ENCODE peak calls at places on chromosome 2, in nine cellular contexts. W is astrocyte, E is astrocyte of the spinal cord, Y is breast epithelium, Z is stomach, B is A549, X is K562, P is left ventricle myocardium inferior, U is cardiac muscle cell. L is an unnamed sample.

GRCh38 chr2:227010433-227010832 is 153.6 kb downstream of the COL4A4 start:
- DNase-seq in E (peak), Z (no peak), P (no peak), W (peak), X (no peak), U (no peak), B (no peak), Y (no peak), L (no peak)

GRCh38 chr2:222160125-222160524 is 138.7 kb downstream of the PAX3 start:
- DNase-seq in P (no peak), U (no peak), Y (no peak), X (no peak), B (no peak), W (no peak), E (no peak), Z (no peak), L (no peak)

GRCh38 chr2:170396799-170397459 is 219.0 kb downstream of the MYO3B start:
- DNase-seq in Y (no peak), E (peak), U (no peak), W (peak), Z (no peak), B (no peak), X (no peak), P (no peak), L (no peak)

GRCh38 chr2:239202343-239202742 is 198.5 kb downstream of the HDAC4 start:
- DNase-seq in P (no peak), Y (no peak), B (no peak), E (no peak), X (no peak), U (no peak), W (no peak), Z (no peak), L (no peak)

GRCh38 chr2:173881466-173881865 is 83.7 kb downstream of the SP3 start:
- DNase-seq in X (no peak), U (peak), Y (no peak), P (no peak), B (no peak), E (no peak), W (peak), Z (no peak), L (no peak)

GRCh38 chr2:196586511-196586991 is 53.0 kb upstream of the CCDC150 start:
- DNase-seq in B (peak), W (peak), Y (no peak), E (peak), Z (no peak), U (no peak), X (no peak), P (no peak), L (no peak)

GRCh38 chr2:109335586-109336266 is 206.7 kb downstream of the SH3RF3 start:
- DNase-seq in X (no peak), Z (no peak), U (no peak), W (peak), E (peak), B (no peak), P (no peak), Y (no peak), L (no peak)

GRCh38 chr2:96884299-96885156 is 14.6 kb upstream of the SEMA4C start:
- DNase-seq in Z (no peak), W (no peak), B (no peak), U (no peak), E (no peak), X (no peak), Y (no peak), P (no peak), L (no peak)

GRCh38 chr2:168913171-168913484 is 12.0 kb downstream of the G6PC2 start:
- DNase-seq in Y (no peak), W (no peak), P (no peak), U (no peak), Z (no peak), E (no peak), B (no peak), X (no peak), L (no peak)

GRCh38 chr2:209719034-209719433 is 52.6 kb upstream of the UNC80 start:
- DNase-seq in U (no peak), W (no peak), P (no peak), Y (no peak), Z (no peak), B (no peak), E (no peak), X (no peak), L (no peak)

GRCh38 chr2:46915281-46915810 is at the start of gene MCFD2:
- DNase-seq in B (peak), X (no peak), W (no peak), Y (peak), P (peak), U (no peak), E (no peak), Z (peak), L (peak)

GRCh38 chr2:162704496-162704895 is 134.1 kb downstream of the KCNH7 start:
- DNase-seq in Z (no peak), B (no peak), Y (no peak), U (no peak), X (no peak), P (no peak), W (no peak), E (no peak), L (no peak)

GRCh38 chr2:230054079-230054478 is 14.6 kb downstream of the SLC16A14 start:
- DNase-seq in X (no peak), U (no peak), E (peak), B (no peak), W (peak), P (no peak), Z (no peak), Y (no peak), L (no peak)

GRCh38 chr2:109438773-109439191 is 175.0 kb downstream of the SEPTIN10 start:
- DNase-seq in B (no peak), P (peak), Z (no peak), Y (no peak), E (peak), U (no peak), W (peak), X (no peak), L (peak)

GRCh38 chr2:54557601-54558187 is 101.6 kb downstream of the SPTBN1 start:
- DNase-seq in Y (peak), E (peak), W (peak), P (peak), U (peak), Z (peak), B (peak), X (peak), L (peak)

GRCh38 chr2:75456825-75457224 is 103.9 kb downstream of the EVA1A start:
- DNase-seq in W (no peak), X (no peak), U (no peak), Y (no peak), B (no peak), P (no peak), Z (no peak), E (no peak), L (no peak)

GRCh38 chr2:219661197-219661954 is 33.9 kb downstream of the SLC4A3 start:
- DNase-seq in X (no peak), U (no peak), Z (no peak), W (peak), B (no peak), P (no peak), E (no peak), Y (no peak), L (no peak)

GRCh38 chr2:119523383-119523958 is 812 bp downstream of the SCTR start:
- DNase-seq in B (no peak), Z (no peak), E (no peak), X (no peak), Y (no peak), U (no peak), W (no peak), P (no peak), L (no peak)

GRCh38 chr2:119521437-119521825 is 2.9 kb downstream of the SCTR start:
- DNase-seq in E (no peak), U (no peak), P (no peak), W (no peak), X (peak), B (no peak), Y (no peak), Z (no peak), L (no peak)

GRCh38 chr2:119522561-119523110 is 1.6 kb downstream of the SCTR start:
- DNase-seq in Z (no peak), B (no peak), P (no peak), X (no peak), U (no peak), Y (no peak), W (no peak), E (no peak), L (no peak)

GRCh38 chr2:119525574-119525973 is 1.3 kb upstream of the SCTR start:
- DNase-seq in Z (no peak), B (no peak), W (no peak), E (no peak), X (no peak), U (no peak), P (no peak), Y (no peak), L (no peak)

DNA sequence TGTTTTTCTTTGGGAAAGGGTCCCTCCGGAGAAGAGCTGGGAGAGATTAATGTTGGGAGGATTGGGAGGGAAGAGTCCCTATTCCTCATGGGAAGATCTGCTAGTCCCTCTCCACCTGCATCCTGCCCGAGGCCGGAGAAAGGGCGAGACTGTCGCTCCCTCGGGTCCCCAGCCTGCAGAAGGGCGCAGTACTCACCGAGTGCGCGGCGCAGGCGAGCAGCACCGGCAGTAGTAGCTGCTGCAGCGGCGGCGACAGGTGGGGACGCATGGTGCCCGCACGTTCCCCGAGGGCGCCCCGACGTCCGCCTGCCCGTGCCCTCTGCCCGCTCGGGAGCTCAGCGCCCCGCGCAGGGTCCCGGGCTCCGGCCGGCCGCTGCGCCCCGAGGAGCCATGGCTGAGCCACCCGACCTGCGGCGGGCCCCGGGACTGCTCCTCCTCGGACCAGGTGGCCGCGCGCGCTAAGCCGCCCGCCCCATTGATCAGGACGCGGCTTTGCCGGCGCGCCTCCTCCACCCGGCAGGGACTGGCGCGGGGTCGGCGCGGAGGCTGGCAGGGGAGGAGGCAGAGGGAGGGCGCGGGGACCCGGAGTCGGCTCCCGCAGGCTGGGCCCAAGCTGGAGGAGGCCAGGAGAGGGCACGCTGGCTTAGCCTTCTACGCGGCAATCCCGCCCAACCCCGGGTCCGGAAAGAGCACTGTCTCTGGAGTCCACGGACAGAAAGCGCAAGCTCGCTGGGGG is at the start of gene SCTR:
- DNase-seq in U (peak), P (no peak), X (no peak), Z (peak), W (no peak), Y (no peak), E (no peak), B (no peak), L (no peak)
- H3K4me3 ChIP-seq in U (peak), P (peak), X (no peak), Z (peak), W (no peak), Y (no peak), E (no peak), B (peak), L (peak)

GRCh38 chr2:159714586-159714930 is 2.3 kb downstream of the MARCHF7 start:
- DNase-seq in Z (no peak), U (no peak), Y (no peak), E (no peak), X (no peak), W (no peak), B (no peak), P (no peak), L (no peak)
- H3K4me3 ChIP-seq in Z (peak), U (no peak), Y (no peak), E (peak), X (peak), W (peak), B (peak), P (peak), L (peak)

DNA sequence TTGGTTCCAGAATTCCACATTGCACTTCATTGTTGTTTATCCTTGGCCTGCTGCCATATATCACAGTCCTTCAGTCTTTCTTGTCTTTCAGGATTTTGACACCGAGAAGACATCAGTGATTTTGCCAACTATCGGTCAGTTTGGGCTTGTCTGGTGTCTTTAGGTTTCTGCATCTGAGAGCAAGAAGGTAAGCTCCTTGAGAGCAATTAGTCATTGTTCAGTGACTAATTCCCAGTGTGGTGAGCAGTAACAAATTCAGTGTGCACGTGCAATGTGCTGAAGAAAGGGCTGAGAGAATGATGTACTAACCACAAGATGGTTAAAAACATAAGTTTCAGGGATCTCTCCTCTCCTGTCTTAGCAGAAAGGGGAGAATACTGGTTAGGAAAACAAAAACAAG is 23.4 kb downstream of the MARCHF4 start:
- DNase-seq in E (peak), U (no peak), X (no peak), B (no peak), W (peak), Y (no peak), P (no peak), Z (no peak), L (no peak)
- H3K4me3 ChIP-seq in E (no peak), U (no peak), X (no peak), B (no peak), W (no peak), Y (no peak), P (no peak), Z (no peak), L (no peak)

GRCh38 chr2:30164131-30164925 is 17.5 kb downstream of the YPEL5 start:
- DNase-seq in E (no peak), U (no peak), B (no peak), X (no peak), Y (no peak), W (peak), Z (no peak), P (no peak), L (no peak)
- H3K4me3 ChIP-seq in E (no peak), U (no peak), B (no peak), X (no peak), Y (no peak), W (no peak), Z (no peak), P (no peak), L (no peak)

GRCh38 chr2:128874608-128875007 is 555.9 kb upstream of the HS6ST1 start:
- DNase-seq in P (no peak), W (no peak), E (no peak), U (no peak), Z (no peak), B (no peak), Y (no peak), X (no peak), L (no peak)

GRCh38 chr2:128867327-128867726 is 548.7 kb upstream of the HS6ST1 start:
- DNase-seq in B (no peak), X (no peak), U (no peak), P (no peak), Y (no peak), W (no peak), E (no peak), Z (no peak), L (no peak)

GRCh38 chr2:128867936-128868636 is 549.4 kb upstream of the HS6ST1 start:
- DNase-seq in X (no peak), P (no peak), B (no peak), E (no peak), U (no peak), W (no peak), Z (no peak), Y (no peak), L (no peak)

GRCh38 chr2:128868686-128869551 is 550.3 kb upstream of the HS6ST1 start:
- DNase-seq in U (no peak), P (no peak), B (no peak), E (peak), W (peak), Y (no peak), Z (no peak), X (no peak), L (no peak)
- H3K4me3 ChIP-seq in U (no peak), P (no peak), B (no peak), E (no peak), W (no peak), Y (no peak), Z (no peak), X (no peak), L (no peak)

GRCh38 chr2:159904565-159905281 is 106.7 kb upstream of the CD302 start:
- DNase-seq in U (peak), P (peak), Y (peak), X (peak), Z (peak), B (peak), E (no peak), W (no peak), L (peak)
- H3K4me3 ChIP-seq in U (peak), P (peak), Y (peak), X (peak), Z (peak), B (peak), E (peak), W (peak), L (peak)

GRCh38 chr2:215417400-215417951 is 18.4 kb downstream of the FN1 start:
- DNase-seq in Z (no peak), Y (no peak), E (no peak), X (no peak), U (peak), P (no peak), B (no peak), W (no peak), L (no peak)
- H3K4me3 ChIP-seq in Z (no peak), Y (no peak), E (no peak), X (no peak), U (no peak), P (no peak), B (no peak), W (peak), L (no peak)